ENCODE peak calls at places on chromosomes 11 and 22, in four cellular contexts. One of them, this sample, is unnamed.

GRCh38 chr22:20554824-20555223 is 47.4 kb downstream of the MED15 start:
- DNase-seq in NB4: no peak
- DNase-seq in cardiac fibroblast: no peak
- DNase-seq in IMR-90: no peak
- DNase-seq in this sample: no peak

GRCh38 chr11:6297831-6298230 is 22.5 kb downstream of the CAVIN3 start:
- DNase-seq in NB4: no peak
- DNase-seq in cardiac fibroblast: no peak
- DNase-seq in IMR-90: no peak
- DNase-seq in this sample: no peak

GRCh38 chr11:8545698-8546366 is 48.2 kb downstream of the STK33 start:
- DNase-seq in NB4: peak
- DNase-seq in cardiac fibroblast: no peak
- DNase-seq in IMR-90: no peak
- DNase-seq in this sample: no peak

GRCh38 chr11:126480410-126481302 is 125.2 kb downstream of the ST3GAL4 start:
- DNase-seq in NB4: peak
- DNase-seq in cardiac fibroblast: peak
- DNase-seq in IMR-90: peak
- DNase-seq in this sample: peak

GRCh38 chr11:47538741-47539575 is 14.0 kb downstream of the CELF1 start:
- DNase-seq in NB4: no peak
- DNase-seq in cardiac fibroblast: no peak
- DNase-seq in IMR-90: no peak
- DNase-seq in this sample: no peak

GRCh38 chr11:126340960-126341709 is 14.4 kb upstream of the ST3GAL4 start:
- DNase-seq in NB4: no peak
- DNase-seq in cardiac fibroblast: no peak
- DNase-seq in IMR-90: no peak
- DNase-seq in this sample: no peak

GRCh38 chr22:39559456-39560105 is 11.0 kb upstream of the CACNA1I start:
- DNase-seq in NB4: peak
- DNase-seq in cardiac fibroblast: peak
- DNase-seq in IMR-90: no peak
- DNase-seq in this sample: no peak

GRCh38 chr11:94545641-94546470 is 2.1 kb downstream of the FUT4 start:
- DNase-seq in NB4: peak
- DNase-seq in cardiac fibroblast: no peak
- DNase-seq in IMR-90: no peak
- DNase-seq in this sample: no peak

GRCh38 chr11:118672865-118673264 is 6.6 kb downstream of the TREH start:
- DNase-seq in NB4: no peak
- DNase-seq in cardiac fibroblast: no peak
- DNase-seq in IMR-90: no peak
- DNase-seq in this sample: no peak

GRCh38 chr11:134515081-134515960 is 103.3 kb upstream of the B3GAT1 start:
- DNase-seq in NB4: no peak
- DNase-seq in cardiac fibroblast: no peak
- DNase-seq in IMR-90: no peak
- DNase-seq in this sample: no peak

GRCh38 chr11:124745835-124746620 is 6.0 kb downstream of the VSIG2 start:
- DNase-seq in NB4: no peak
- DNase-seq in cardiac fibroblast: no peak
- DNase-seq in IMR-90: no peak
- DNase-seq in this sample: no peak

GRCh38 chr11:40286137-40286536 is 1173.3 kb downstream of the LRRC4C start:
- DNase-seq in NB4: no peak
- DNase-seq in cardiac fibroblast: no peak
- DNase-seq in IMR-90: no peak
- DNase-seq in this sample: no peak

GRCh38 chr11:62573006-62573591 is 592 bp downstream of the EEF1G start:
- DNase-seq in NB4: peak
- DNase-seq in cardiac fibroblast: no peak
- DNase-seq in IMR-90: no peak
- DNase-seq in this sample: no peak

DNA sequence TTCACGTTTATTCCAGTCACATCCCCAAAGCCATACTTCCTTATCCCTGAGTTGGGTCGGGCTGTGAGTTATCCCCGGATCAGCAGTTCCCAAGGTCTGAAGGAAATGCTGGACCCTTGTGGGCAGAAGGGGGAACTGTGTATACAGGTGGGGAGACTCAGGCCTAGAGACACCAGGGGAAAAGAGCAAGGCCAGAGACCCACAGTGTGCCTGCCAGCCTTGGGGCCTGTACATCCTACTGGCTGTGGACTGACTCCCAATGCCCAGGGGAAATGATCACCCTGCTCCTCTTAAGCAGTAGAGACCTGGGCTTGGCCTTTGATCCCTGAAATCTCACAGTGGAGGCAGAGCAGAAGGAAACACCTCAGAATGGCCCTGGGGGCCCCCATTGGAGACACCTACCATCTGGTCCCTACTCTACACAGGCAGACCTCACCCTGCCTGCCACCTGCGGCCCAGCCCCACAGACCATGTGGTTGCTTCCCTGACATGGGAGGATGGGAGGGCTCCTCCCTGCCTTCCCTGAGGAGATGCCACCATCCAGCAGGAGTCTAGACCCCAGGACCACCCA is 1.3 kb downstream of the SELENOM start:
- DNase-seq in NB4: no peak
- DNase-seq in cardiac fibroblast: no peak
- DNase-seq in IMR-90: no peak
- DNase-seq in this sample: no peak
- TF ChIP-seq CTCF in NB4: no peak
- TF ChIP-seq CTCF in cardiac fibroblast: peak
- TF ChIP-seq CTCF in IMR-90: peak
- TF ChIP-seq CTCF in this sample: peak

GRCh38 chr11:848988-849824 is 6.6 kb downstream of the TSPAN4 start:
- DNase-seq in NB4: no peak
- DNase-seq in cardiac fibroblast: no peak
- DNase-seq in IMR-90: no peak
- DNase-seq in this sample: no peak

GRCh38 chr11:846496-847098 is 3.9 kb downstream of the TSPAN4 start:
- DNase-seq in NB4: no peak
- DNase-seq in cardiac fibroblast: no peak
- DNase-seq in IMR-90: peak
- DNase-seq in this sample: no peak

GRCh38 chr11:847876-848275 is 5.2 kb downstream of the TSPAN4 start:
- DNase-seq in NB4: no peak
- DNase-seq in cardiac fibroblast: no peak
- DNase-seq in IMR-90: no peak
- DNase-seq in this sample: no peak

GRCh38 chr11:849951-850776 is 7.5 kb downstream of the TSPAN4 start:
- DNase-seq in NB4: no peak
- DNase-seq in cardiac fibroblast: no peak
- DNase-seq in IMR-90: no peak
- DNase-seq in this sample: no peak

DNA sequence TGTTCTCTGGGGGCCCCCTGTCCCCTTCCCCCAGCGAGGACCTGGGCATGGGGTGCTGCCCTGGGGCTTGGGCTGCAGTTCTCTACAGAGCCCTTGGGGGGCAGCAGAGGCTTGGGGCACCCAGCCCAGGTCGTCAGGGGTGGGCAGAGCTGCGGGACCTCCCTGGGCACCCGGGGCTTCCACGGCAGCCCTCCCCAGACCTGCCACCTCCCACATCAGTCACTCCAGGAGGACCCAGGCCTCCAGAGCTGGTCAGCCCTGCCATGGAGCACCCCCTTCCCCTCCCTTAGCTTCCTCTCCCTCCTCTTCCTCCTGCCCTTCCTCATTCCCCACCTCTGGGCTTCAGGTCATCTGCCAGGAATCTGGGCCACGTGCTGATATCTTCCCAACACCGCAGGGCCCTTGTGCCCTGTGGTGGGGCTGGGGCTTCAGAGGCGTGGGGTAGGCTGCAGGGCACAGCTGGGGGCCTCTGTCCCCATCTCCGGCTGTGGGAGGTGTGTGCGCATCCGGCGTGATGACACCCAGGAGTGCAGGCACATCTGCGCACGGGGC is 5.8 kb downstream of the TSPAN4 start:
- DNase-seq in NB4: peak
- DNase-seq in cardiac fibroblast: peak
- DNase-seq in IMR-90: no peak
- DNase-seq in this sample: no peak
- H3K4me3 ChIP-seq in NB4: no peak
- H3K4me3 ChIP-seq in cardiac fibroblast: no peak
- H3K4me3 ChIP-seq in IMR-90: no peak
- H3K4me3 ChIP-seq in this sample: peak

DNA sequence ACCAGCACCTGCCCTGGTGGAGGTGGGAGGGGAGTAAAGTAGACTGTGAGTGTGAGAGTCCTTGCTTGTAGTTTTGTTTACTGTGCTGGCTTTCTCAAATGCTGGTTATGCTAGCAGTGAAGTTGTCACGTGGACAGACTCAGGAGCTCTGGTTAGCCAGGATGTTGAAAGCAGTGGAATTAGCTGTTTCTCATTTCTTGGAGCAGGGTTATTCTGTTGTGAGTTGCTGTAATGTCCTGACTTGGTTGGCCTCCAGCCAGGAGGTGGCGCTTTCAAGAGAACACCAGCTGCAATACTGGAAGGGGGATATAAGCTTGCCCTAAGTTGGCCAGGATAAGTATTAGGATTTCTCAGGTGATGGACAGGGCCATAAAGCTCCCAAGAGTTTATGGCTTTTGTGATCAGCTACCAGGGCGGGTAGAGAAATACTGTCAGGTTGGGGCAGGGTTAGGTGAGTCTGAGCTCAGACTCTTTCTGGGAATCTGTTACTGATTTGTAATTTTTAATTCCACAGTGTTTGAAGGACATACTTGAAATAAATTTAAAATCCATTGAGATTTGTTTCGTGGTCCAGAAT is 13.7 kb downstream of the CYP2D6 start:
- DNase-seq in NB4: no peak
- DNase-seq in cardiac fibroblast: peak
- DNase-seq in IMR-90: peak
- DNase-seq in this sample: no peak
- TF ChIP-seq CTCF in NB4: peak
- TF ChIP-seq CTCF in cardiac fibroblast: no peak
- TF ChIP-seq CTCF in IMR-90: no peak
- TF ChIP-seq CTCF in this sample: no peak

GRCh38 chr22:26485013-26485412 is 1.3 kb downstream of the SRRD start:
- DNase-seq in NB4: no peak
- DNase-seq in cardiac fibroblast: peak
- DNase-seq in IMR-90: no peak
- DNase-seq in this sample: no peak

GRCh38 chr22:26484360-26484706 is 656 bp downstream of the SRRD start:
- DNase-seq in NB4: no peak
- DNase-seq in cardiac fibroblast: no peak
- DNase-seq in IMR-90: peak
- DNase-seq in this sample: no peak

GRCh38 chr22:26487996-26488395 is 4.3 kb downstream of the SRRD start:
- DNase-seq in NB4: no peak
- DNase-seq in cardiac fibroblast: no peak
- DNase-seq in IMR-90: no peak
- DNase-seq in this sample: no peak

GRCh38 chr22:26486394-26486793 is 2.7 kb downstream of the SRRD start:
- DNase-seq in NB4: no peak
- DNase-seq in cardiac fibroblast: no peak
- DNase-seq in IMR-90: no peak
- DNase-seq in this sample: no peak

DNA sequence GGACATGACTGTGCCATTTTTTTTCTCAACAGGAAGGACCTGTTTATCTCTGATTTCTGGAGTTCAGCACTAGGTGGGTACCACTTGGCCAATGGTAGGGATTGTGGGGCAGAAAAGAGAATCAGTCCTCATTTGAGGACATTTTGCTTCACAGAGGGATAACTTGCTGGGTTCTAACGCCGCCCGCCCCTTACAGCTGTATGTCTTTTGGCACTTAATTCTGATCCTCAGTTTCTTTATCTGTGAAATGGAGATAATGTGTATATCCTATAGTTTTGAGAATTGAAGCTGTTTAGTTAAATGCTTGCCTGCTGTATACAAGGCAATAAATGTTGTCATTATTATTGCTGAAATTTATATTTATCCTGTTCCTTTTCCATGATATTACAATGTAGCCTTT is 2.3 kb downstream of the SRRD start:
- DNase-seq in NB4: no peak
- DNase-seq in cardiac fibroblast: no peak
- DNase-seq in IMR-90: no peak
- DNase-seq in this sample: no peak
- H3K4me3 ChIP-seq in NB4: no peak
- H3K4me3 ChIP-seq in cardiac fibroblast: no peak
- H3K4me3 ChIP-seq in IMR-90: no peak
- H3K4me3 ChIP-seq in this sample: no peak

GRCh38 chr22:25404556-25404922 is 159.9 kb upstream of the GRK3 start:
- DNase-seq in NB4: peak
- DNase-seq in cardiac fibroblast: no peak
- DNase-seq in IMR-90: no peak
- DNase-seq in this sample: no peak

GRCh38 chr22:25404923-25405853 is 159.3 kb upstream of the GRK3 start:
- DNase-seq in NB4: peak
- DNase-seq in cardiac fibroblast: peak
- DNase-seq in IMR-90: peak
- DNase-seq in this sample: no peak

GRCh38 chr22:25402501-25403283 is 161.8 kb upstream of the GRK3 start:
- DNase-seq in NB4: no peak
- DNase-seq in cardiac fibroblast: peak
- DNase-seq in IMR-90: peak
- DNase-seq in this sample: peak

GRCh38 chr22:25403284-25403606 is 161.2 kb upstream of the GRK3 start:
- DNase-seq in NB4: peak
- DNase-seq in cardiac fibroblast: no peak
- DNase-seq in IMR-90: peak
- DNase-seq in this sample: no peak

GRCh38 chr22:25403752-25404471 is 160.6 kb upstream of the GRK3 start:
- DNase-seq in NB4: peak
- DNase-seq in cardiac fibroblast: peak
- DNase-seq in IMR-90: peak
- DNase-seq in this sample: no peak
- TF ChIP-seq CTCF in NB4: no peak
- TF ChIP-seq CTCF in cardiac fibroblast: no peak
- TF ChIP-seq CTCF in IMR-90: no peak
- TF ChIP-seq CTCF in this sample: no peak

DNA sequence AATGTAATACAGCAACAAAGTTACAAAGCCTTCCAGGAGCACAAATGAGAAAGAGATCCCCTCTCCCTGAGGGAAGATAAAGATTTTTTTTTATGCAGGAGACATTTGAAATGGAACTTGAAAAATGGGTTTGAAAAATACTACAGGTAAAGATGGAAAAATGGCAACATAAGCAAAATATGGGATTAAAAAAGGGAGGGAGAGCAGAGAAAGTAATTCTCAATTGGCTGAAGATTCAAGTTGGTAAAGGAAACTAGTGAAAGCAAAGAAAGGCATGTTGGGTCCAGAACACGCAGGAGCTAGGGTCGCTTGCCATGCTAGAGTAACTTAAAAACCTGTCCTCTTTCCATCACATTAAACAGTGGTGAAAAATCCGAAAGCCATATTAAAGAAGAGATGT is 1.5 kb downstream of the ZW10 start:
- DNase-seq in NB4: no peak
- DNase-seq in cardiac fibroblast: no peak
- DNase-seq in IMR-90: no peak
- DNase-seq in this sample: no peak
- H3K4me3 ChIP-seq in NB4: peak
- H3K4me3 ChIP-seq in cardiac fibroblast: no peak
- H3K4me3 ChIP-seq in IMR-90: no peak
- H3K4me3 ChIP-seq in this sample: no peak